ENCODE peak calls at places on chromosomes 3 and 15, in five cellular contexts. K is HepG2, P is neural progenitor cell, O is ovary, N is pancreas. C is an unnamed sample.

GRCh38 chr3:156918746-156919145 is 92.6 kb downstream of the LEKR1 start:
- DNase-seq in K (no peak), P (peak; percentile 40), O (no peak), N (no peak), C (no peak)

GRCh38 chr15:98866503-98866902 is 141.1 kb downstream of the PGPEP1L start:
- DNase-seq in K (no peak), P (no peak), O (no peak), N (no peak), C (no peak)

GRCh38 chr3:125916376-125916978 is 52.5 kb upstream of the ROPN1B start:
- DNase-seq in K (peak; percentile 84), P (peak; percentile 97), O (no peak), N (peak; percentile 98), C (peak; percentile 98)

GRCh38 chr3:4360817-4361216 is 57.6 kb downstream of the SETMAR start:
- DNase-seq in K (no peak), P (no peak), O (no peak), N (no peak), C (no peak)

GRCh38 chr3:37182816-37183215 is 8.4 kb upstream of the LRRFIP2 start:
- DNase-seq in K (no peak), P (no peak), O (no peak), N (no peak), C (no peak)

GRCh38 chr3:197417451-197417850 is 119.0 kb upstream of the DLG1 start:
- DNase-seq in K (no peak), P (no peak), O (no peak), N (no peak), C (no peak)

GRCh38 chr3:42070089-42070885 is 20.9 kb upstream of the TRAK1 start:
- DNase-seq in K (no peak), P (no peak), O (no peak), N (no peak), C (no peak)

GRCh38 chr15:93460717-93461116 is 371.7 kb upstream of the RGMA start:
- DNase-seq in K (no peak), P (no peak), O (no peak), N (no peak), C (no peak)

GRCh38 chr15:75154461-75155062 is 47.1 kb upstream of the C15orf39 start:
- DNase-seq in K (no peak), P (no peak), O (no peak), N (no peak), C (no peak)

GRCh38 chr3:15265655-15266509 is 59.8 kb downstream of the CAPN7 start:
- DNase-seq in K (no peak), P (no peak), O (no peak), N (no peak), C (peak; percentile 72)

GRCh38 chr3:3798641-3799113 is 554 bp upstream of the LRRN1 start:
- DNase-seq in K (no peak), P (peak; percentile 83), O (peak; percentile 25), N (peak; percentile 63), C (no peak)

GRCh38 chr3:141796436-141797166 is 33.4 kb downstream of the GRK7 start:
- DNase-seq in K (no peak), P (no peak), O (no peak), N (no peak), C (no peak)

GRCh38 chr3:126287536-126288181 is 69.5 kb downstream of the KLF15 start:
- DNase-seq in K (peak; percentile 41), P (peak; percentile 89), O (peak; percentile 76), N (peak; percentile 78), C (peak; percentile 93)

GRCh38 chr15:69743091-69743490 is 290.5 kb downstream of the RPLP1 start:
- DNase-seq in K (no peak), P (peak; percentile 17), O (no peak), N (no peak), C (no peak)

GRCh38 chr3:64316971-64317370 is 91.7 kb upstream of the PRICKLE2 start:
- DNase-seq in K (no peak), P (no peak), O (no peak), N (no peak), C (no peak)

GRCh38 chr3:106750092-106750491 is 627.1 kb upstream of the CCDC54 start:
- DNase-seq in K (no peak), P (no peak), O (no peak), N (no peak), C (no peak)

GRCh38 chr15:80568298-80568697 is 126.8 kb upstream of the ABHD17C start:
- DNase-seq in K (no peak), P (no peak), O (no peak), N (no peak), C (peak; percentile 50)

GRCh38 chr3:120357807-120358206 is 8.7 kb upstream of the LRRC58 start:
- DNase-seq in K (no peak), P (no peak), O (no peak), N (no peak), C (no peak)

GRCh38 chr3:46214751-46215352 is 6.7 kb upstream of the CCR1 start:
- DNase-seq in K (no peak), P (peak; percentile 62), O (no peak), N (no peak), C (no peak)

GRCh38 chr15:92029767-92030166 is 176.3 kb downstream of the SLCO3A1 start:
- DNase-seq in K (no peak), P (no peak), O (no peak), N (no peak), C (no peak)

GRCh38 chr15:97168704-97169475 is 791.6 kb upstream of the ARRDC4 start:
- DNase-seq in K (no peak), P (peak; percentile 48), O (no peak), N (no peak), C (no peak)

GRCh38 chr3:195257454-195258448 is 13.2 kb downstream of the XXYLT1 start:
- DNase-seq in K (no peak), P (no peak), O (no peak), N (no peak), C (no peak)

GRCh38 chr3:55790596-55791350 is 303.7 kb upstream of the WNT5A start:
- DNase-seq in K (no peak), P (no peak), O (no peak), N (no peak), C (no peak)

GRCh38 chr3:71191031-71191482 is 392.5 kb downstream of the FOXP1 start:
- DNase-seq in K (peak; percentile 43), P (no peak), O (no peak), N (no peak), C (no peak)

GRCh38 chr3:140113983-140114923 is 179.3 kb downstream of the CLSTN2 start:
- DNase-seq in K (no peak), P (no peak), O (no peak), N (no peak), C (no peak)

GRCh38 chr15:44738340-44738984 is 2.1 kb downstream of the TRIM69 start:
- DNase-seq in K (peak; percentile 47), P (peak; percentile 15), O (no peak), N (no peak), C (no peak)

GRCh38 chr3:179069762-179070390 is 1.7 kb downstream of the ZMAT3 start:
- DNase-seq in K (no peak), P (no peak), O (no peak), N (no peak), C (no peak)

GRCh38 chr3:45205126-45205525 is 21.0 kb downstream of the TMEM158 start:
- DNase-seq in K (no peak), P (no peak), O (no peak), N (no peak), C (no peak)

GRCh38 chr15:94070341-94071275 is 160.8 kb upstream of the MCTP2 start:
- DNase-seq in K (no peak), P (peak; percentile 13), O (no peak), N (no peak), C (no peak)

GRCh38 chr15:68054658-68055223 is 626 bp downstream of the PIAS1 start:
- DNase-seq in K (peak; percentile 44), P (peak; percentile 87), O (peak; percentile 61), N (peak; percentile 79), C (peak; percentile 83)

GRCh38 chr15:68052431-68052830 is 1.7 kb upstream of the PIAS1 start:
- DNase-seq in K (no peak), P (no peak), O (no peak), N (no peak), C (no peak)

GRCh38 chr15:68053997-68054657 is at the start of gene PIAS1:
- DNase-seq in K (peak; percentile 89), P (peak; percentile 98), O (peak; percentile 94), N (peak; percentile 97), C (peak; percentile 96)

GRCh38 chr15:68053001-68053400 is 1.1 kb upstream of the PIAS1 start:
- DNase-seq in K (no peak), P (peak; percentile 21), O (no peak), N (no peak), C (no peak)

GRCh38 chr15:68053701-68053996 is 466 bp upstream of the PIAS1 start:
- DNase-seq in K (no peak), P (no peak), O (no peak), N (no peak), C (no peak)
- H3K27ac ChIP-seq in K (peak overlapping the region; percentile 77), P (no peak overlapping the region), O (no peak overlapping the region), N (no peak overlapping the region), C (peak overlapping the region; percentile 94)

GRCh38 chr15:101046826-101047225 is 127.7 kb downstream of the LRRK1 start:
- DNase-seq in K (no peak), P (no peak), O (no peak), N (no peak), C (no peak)
- H3K27ac ChIP-seq in K (no peak overlapping the region), P (no peak overlapping the region), O (no peak overlapping the region), N (no peak overlapping the region), C (no peak overlapping the region)

GRCh38 chr3:100400424-100400781 is 486 bp downstream of the TOMM70 start:
- DNase-seq in K (peak; percentile 16), P (no peak), O (no peak), N (no peak), C (no peak)

GRCh38 chr3:100396967-100397366 is 3.9 kb downstream of the TOMM70 start:
- DNase-seq in K (no peak), P (no peak), O (no peak), N (no peak), C (no peak)

GRCh38 chr3:100401674-100402036 is 316 bp downstream of the LNP1 start:
- DNase-seq in K (no peak), P (peak; percentile 72), O (no peak), N (peak; percentile 64), C (peak; percentile 76)

GRCh38 chr3:100400782-100401673 is at the start of the genes LNP1 and TOMM70:
- DNase-seq in K (peak; percentile 96), P (peak; percentile 98), O (peak; percentile 97), N (peak; percentile 93), C (peak; percentile 97)

DNA sequence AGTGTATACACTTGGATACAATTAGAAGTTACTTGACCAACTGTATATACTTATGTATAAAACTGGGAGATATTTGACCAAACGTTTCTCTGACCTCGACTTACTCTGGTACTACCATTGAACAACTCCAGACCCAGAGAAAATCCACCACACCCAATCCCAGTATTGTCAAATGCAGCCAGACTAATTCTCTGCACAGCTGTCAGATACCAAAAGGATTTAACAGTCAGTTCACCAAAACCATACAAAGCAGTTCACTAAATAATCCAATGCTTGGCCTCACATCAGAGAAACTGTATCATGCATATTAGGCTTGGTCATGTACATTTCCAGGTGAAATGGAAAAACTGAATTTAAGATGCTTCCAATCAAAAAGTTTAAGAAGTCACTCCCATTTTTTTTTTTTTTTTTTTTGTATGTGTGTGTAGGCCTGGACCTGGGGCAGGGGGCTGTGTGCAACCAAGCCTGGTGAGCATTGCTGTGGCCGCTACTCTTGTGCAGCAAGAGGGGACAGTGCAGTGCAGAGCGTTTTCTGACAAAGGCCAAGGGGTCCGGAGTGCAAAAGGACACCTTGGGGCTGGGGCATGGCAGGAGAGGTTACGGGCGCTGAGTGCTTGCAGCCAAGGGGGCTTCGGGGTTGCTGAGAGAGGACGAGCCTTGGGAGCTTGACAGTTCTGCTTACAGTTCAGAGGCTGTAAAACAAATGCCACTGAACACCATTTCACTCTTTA is 1.4 kb downstream of the TOMM70 start:
- DNase-seq in K (peak; percentile 6), P (no peak), O (no peak), N (no peak), C (no peak)
- H3K27ac ChIP-seq in K (peak overlapping the region; percentile 93), P (no peak overlapping the region), O (no peak overlapping the region), N (no peak overlapping the region), C (no peak overlapping the region)

GRCh38 chr15:58598829-58599210 is 150.7 kb downstream of the ADAM10 start:
- DNase-seq in K (no peak), P (no peak), O (no peak), N (no peak), C (no peak)
- H3K27ac ChIP-seq in K (no peak overlapping the region), P (no peak overlapping the region), O (no peak overlapping the region), N (no peak overlapping the region), C (no peak overlapping the region)